ENCODE peak calls at places on chromosomes 1 and 21, in eight cellular contexts. O is OCI-LY7, H is H1, A is neural progenitor cell, K is transverse colon, G is stomach, T is colonic mucosa, J is lung. N is an unnamed sample. For H3K36me3 and H3K4me1, the result is how much of the 10 kb centered on the place peaks cover.

GRCh38 chr1:111660204-111661150 is 40.9 kb downstream of the RAP1A start:
- DNase-seq in O (no peak), J (no peak), A (no peak), T (peak), H (no peak), G (no peak), K (no peak), N (peak)

GRCh38 chr21:28298251-28298672 is 694.4 kb downstream of the LTN1 start:
- DNase-seq in A (no peak), H (no peak), T (no peak), G (no peak), O (no peak), K (no peak), J (no peak), N (no peak)

GRCh38 chr1:236090741-236091147 is 25.9 kb upstream of the NID1 start:
- DNase-seq in J (no peak), H (no peak), O (no peak), K (no peak), T (no peak), A (no peak), G (no peak), N (no peak)

GRCh38 chr1:200415693-200416593 is 6.1 kb upstream of the ZNF281 start:
- DNase-seq in T (no peak), K (peak), A (no peak), H (no peak), J (peak), O (no peak), G (peak), N (no peak)

GRCh38 chr1:24418898-24419628 is 3.5 kb downstream of the NIPAL3 start:
- DNase-seq in J (peak), T (peak), K (peak), G (peak), A (no peak), H (no peak), O (no peak), N (peak)

GRCh38 chr1:155178441-155179106 is 4.9 kb downstream of the TRIM46 start:
- DNase-seq in A (no peak), O (no peak), J (no peak), H (no peak), G (peak), T (peak), K (peak), N (peak)

GRCh38 chr1:169509354-169509753 is 23.6 kb upstream of the SLC19A2 start:
- DNase-seq in A (no peak), J (no peak), G (no peak), T (no peak), O (no peak), K (no peak), H (no peak), N (no peak)

GRCh38 chr1:27349784-27350672 is 8.2 kb downstream of the SYTL1 start:
- DNase-seq in T (peak), H (no peak), K (peak), J (peak), O (no peak), A (peak), G (peak), N (peak)

GRCh38 chr1:44641126-44642102 is 32.9 kb downstream of the TMEM53 start:
- DNase-seq in H (no peak), K (no peak), G (no peak), O (no peak), T (no peak), J (no peak), A (no peak), N (no peak)

GRCh38 chr1:70685300-70686286 is 274.5 kb downstream of the CTH start:
- DNase-seq in A (peak), G (peak), J (peak), T (peak), H (peak), K (peak), O (peak), N (no peak)

GRCh38 chr1:109877320-109877771 is 33.3 kb upstream of the CSF1 start:
- DNase-seq in A (peak), K (peak), G (peak), T (no peak), O (no peak), H (peak), J (peak), N (peak)

GRCh38 chr21:33657124-33657842 is 15.0 kb downstream of the ITSN1 start:
- DNase-seq in H (no peak), O (no peak), A (no peak), G (no peak), T (peak), J (no peak), K (peak), N (peak)

DNA sequence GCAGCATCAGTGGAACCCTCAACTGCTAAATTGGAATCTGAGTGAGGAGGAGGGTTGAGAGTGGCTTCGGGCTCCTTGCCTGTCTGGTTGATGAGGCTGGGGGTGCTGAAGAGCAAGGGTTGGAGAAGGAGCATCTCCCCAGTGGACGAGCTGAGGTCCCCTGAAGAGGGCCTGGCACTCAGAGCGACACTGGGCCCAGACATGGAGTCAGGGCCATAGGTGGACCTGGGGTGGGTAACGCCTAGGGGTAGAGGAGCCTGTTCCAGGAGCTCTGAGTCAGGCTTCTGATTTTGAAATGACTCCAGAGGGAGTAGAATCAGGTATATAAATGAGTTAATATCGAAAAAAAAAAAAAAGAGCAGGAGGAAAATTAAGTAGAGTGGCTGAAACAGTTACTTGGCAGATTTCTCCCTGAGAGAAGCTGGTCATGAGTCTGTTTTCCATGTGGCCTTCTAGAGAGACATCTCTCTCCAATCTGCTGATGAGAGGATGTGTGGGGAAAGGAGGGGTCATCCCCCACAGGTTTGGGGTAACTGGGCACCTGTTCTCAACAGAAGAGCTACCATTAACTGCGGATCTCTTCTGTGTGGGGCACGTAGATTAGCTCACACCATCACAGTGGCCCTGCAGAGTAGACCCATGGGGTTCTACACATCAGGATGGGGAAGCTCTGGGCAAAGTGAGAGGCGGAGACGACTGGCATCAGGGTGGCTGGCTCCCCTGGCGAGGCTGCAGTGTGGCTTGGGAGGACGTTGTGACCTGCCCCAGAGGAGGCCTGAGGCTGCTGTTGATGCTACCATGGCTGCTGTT is 115.5 kb downstream of the DHRS3 start:
- DNase-seq in H (no peak), J (no peak), A (no peak), K (no peak), G (no peak), O (no peak), T (no peak), N (no peak)
- H3K36me3 ChIP-seq in H (under half), J (under half), A (under half), K (under half), G (under half), O (under half), T (under half), N (under half)

GRCh38 chr1:150474869-150475268 is 12.3 kb upstream of the TARS2 start:
- DNase-seq in J (no peak), K (no peak), G (no peak), A (no peak), T (no peak), H (no peak), O (no peak), N (no peak)

GRCh38 chr1:150472606-150473200 is 14.5 kb upstream of the TARS2 start:
- DNase-seq in G (no peak), A (peak), J (no peak), H (no peak), K (no peak), O (no peak), T (no peak), N (no peak)

GRCh38 chr1:150476754-150477153 is 10.5 kb upstream of the TARS2 start:
- DNase-seq in J (no peak), K (no peak), A (no peak), H (no peak), T (no peak), G (no peak), O (no peak), N (no peak)

GRCh38 chr1:150477320-150477719 is 9.9 kb upstream of the TARS2 start:
- DNase-seq in H (no peak), J (no peak), A (no peak), T (no peak), K (no peak), G (no peak), O (no peak), N (no peak)

GRCh38 chr1:150473659-150474058 is 13.6 kb upstream of the TARS2 start:
- DNase-seq in J (no peak), G (no peak), A (no peak), T (no peak), K (no peak), O (no peak), H (no peak), N (no peak)
- H3K4me1 ChIP-seq in J (under half), G (under half), A (under half), T (under half), K (under half), O (under half), H (under half), N (under half)

GRCh38 chr1:165873481-165873880 is 46.1 kb downstream of the UCK2 start:
- DNase-seq in K (no peak), J (no peak), A (no peak), H (no peak), G (no peak), O (no peak), T (no peak), N (no peak)

GRCh38 chr1:165871311-165872067 is 44.1 kb downstream of the UCK2 start:
- DNase-seq in T (peak), G (peak), A (peak), J (peak), O (peak), K (peak), H (no peak), N (peak)

GRCh38 chr1:165865941-165866340 is 38.5 kb downstream of the UCK2 start:
- DNase-seq in A (no peak), K (no peak), J (no peak), G (no peak), O (no peak), H (no peak), T (peak), N (peak)

GRCh38 chr1:165874643-165875042 is 47.2 kb downstream of the UCK2 start:
- DNase-seq in J (no peak), A (no peak), O (no peak), T (peak), K (no peak), H (no peak), G (no peak), N (no peak)

GRCh38 chr1:165869343-165869742 is 41.9 kb downstream of the UCK2 start:
- DNase-seq in G (no peak), J (no peak), A (no peak), T (no peak), O (no peak), H (no peak), K (no peak), N (no peak)
- TF ChIP-seq CTCF in G (no peak), J (no peak), A (peak), T (no peak), O (no peak), H (no peak), K (no peak), N (no peak)

GRCh38 chr1:17423781-17424245 is 15.7 kb downstream of the RCC2 start:
- DNase-seq in T (no peak), G (no peak), J (no peak), A (no peak), O (no peak), H (no peak), K (no peak), N (no peak)
- H3K36me3 ChIP-seq in T (under half), G (half or more), J (half or more), A (under half), O (half or more), H (half or more), K (under half), N (under half)

GRCh38 chr1:205510308-205510950 is 6.0 kb downstream of the CDK18 start:
- DNase-seq in K (no peak), G (peak), T (no peak), J (no peak), H (no peak), A (no peak), O (no peak), N (no peak)
- H3K4me1 ChIP-seq in K (under half), G (under half), T (under half), J (under half), H (under half), A (under half), O (under half), N (under half)

GRCh38 chr1:38962113-38962512 is 20.5 kb upstream of the RHBDL2 start:
- DNase-seq in K (no peak), G (no peak), O (no peak), A (no peak), T (no peak), J (no peak), H (no peak), N (no peak)

GRCh38 chr1:38962560-38962959 is 20.9 kb upstream of the RHBDL2 start:
- DNase-seq in G (no peak), K (no peak), J (no peak), T (no peak), O (no peak), H (no peak), A (no peak), N (no peak)

GRCh38 chr1:38958967-38959366 is 17.3 kb upstream of the RHBDL2 start:
- DNase-seq in K (no peak), O (no peak), G (no peak), J (no peak), T (no peak), H (no peak), A (no peak), N (no peak)

DNA sequence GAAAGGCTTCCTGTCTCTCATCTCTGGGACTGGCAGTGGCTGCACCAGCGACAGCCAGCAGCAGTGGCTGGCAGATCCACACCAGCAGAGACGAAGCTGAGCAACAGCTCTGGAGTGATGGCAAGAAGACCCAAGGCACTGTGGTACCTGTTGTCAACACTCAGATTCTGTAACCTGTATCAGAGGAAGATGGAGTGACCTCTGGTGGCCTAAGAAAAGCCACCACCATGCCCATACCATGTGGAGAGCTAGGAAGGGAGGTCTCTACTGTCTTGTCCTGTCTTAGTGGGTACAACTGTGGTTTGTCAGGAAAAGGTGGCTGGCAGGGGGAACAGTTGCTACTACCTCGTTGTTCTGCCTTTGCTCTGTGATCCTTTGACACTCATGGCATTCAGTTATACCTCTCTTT is 22.5 kb upstream of the RHBDL2 start:
- DNase-seq in J (no peak), K (no peak), T (no peak), G (no peak), O (peak), H (no peak), A (no peak), N (peak)
- TF ChIP-seq CTCF in J (no peak), K (no peak), T (no peak), G (no peak), O (peak), H (peak), A (peak), N (peak)

DNA sequence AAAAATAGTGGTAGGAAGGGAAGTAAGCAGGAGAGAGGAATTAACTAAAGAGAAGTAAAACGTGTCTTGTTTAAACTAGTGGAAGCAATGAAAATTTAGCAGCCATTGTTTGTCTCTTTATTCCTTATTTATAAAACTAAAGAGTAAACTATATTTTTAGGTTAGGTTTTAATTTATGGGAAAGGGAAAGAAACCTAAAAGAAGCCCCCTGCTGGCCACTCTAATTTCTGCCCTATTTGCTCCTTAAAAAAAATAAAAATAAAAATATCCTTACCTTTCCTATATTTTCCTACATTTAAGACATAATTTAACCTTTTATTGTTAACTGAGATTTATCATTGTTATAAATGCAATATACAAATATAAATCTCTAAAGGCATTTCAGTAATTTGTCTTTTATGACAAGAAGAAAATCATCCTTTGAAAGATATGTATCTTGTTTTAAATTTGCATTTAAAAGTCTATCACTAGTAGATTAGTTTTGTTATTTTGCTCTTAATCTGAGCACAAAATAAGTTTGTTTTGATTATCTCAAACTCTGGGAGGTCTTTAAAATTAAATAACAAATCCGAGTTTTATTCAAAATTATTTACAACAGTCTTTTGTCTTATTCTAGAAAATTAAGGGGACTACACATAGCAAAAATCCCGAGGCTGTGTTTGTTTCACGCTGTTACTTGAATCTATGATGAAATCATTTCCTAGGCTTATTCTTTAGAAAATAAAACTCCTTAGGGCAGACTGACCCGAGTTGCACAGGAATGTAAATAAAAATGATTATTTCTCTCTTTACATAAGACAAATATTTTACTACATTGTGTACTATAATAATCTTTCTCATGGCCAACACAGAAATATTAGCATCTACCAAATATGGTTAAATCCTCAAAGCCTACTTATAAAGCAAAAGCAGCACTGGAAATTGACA is 201.7 kb downstream of the NRIP1 start:
- DNase-seq in A (peak), G (no peak), K (no peak), H (no peak), J (no peak), O (peak), T (no peak), N (no peak)
- H3K36me3 ChIP-seq in A (under half), G (under half), K (under half), H (under half), J (under half), O (under half), T (under half), N (under half)

DNA sequence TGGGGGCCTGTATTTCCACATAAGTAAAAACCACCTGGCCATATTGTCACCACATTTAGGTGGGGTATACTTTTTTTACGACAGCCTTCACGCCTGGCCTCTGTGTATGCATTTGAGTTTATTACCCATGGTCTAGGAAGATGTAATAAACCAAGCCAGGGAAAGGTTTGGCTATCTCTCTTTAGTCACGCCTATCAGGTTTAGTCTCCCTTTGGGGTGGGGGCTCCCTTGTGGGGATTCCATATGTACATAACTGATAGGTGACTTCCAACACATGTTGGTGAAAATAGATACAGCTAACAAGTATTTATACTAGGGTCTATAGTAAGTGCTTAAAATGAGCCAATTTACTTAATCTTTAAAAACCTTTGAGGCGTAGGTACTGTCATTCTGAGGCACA is 4.2 kb downstream of the YBX1 start:
- DNase-seq in H (no peak), G (no peak), O (no peak), T (peak), A (no peak), K (no peak), J (no peak), N (no peak)
- H3K4me1 ChIP-seq in H (under half), G (half or more), O (half or more), T (under half), A (under half), K (half or more), J (under half), N (half or more)

DNA sequence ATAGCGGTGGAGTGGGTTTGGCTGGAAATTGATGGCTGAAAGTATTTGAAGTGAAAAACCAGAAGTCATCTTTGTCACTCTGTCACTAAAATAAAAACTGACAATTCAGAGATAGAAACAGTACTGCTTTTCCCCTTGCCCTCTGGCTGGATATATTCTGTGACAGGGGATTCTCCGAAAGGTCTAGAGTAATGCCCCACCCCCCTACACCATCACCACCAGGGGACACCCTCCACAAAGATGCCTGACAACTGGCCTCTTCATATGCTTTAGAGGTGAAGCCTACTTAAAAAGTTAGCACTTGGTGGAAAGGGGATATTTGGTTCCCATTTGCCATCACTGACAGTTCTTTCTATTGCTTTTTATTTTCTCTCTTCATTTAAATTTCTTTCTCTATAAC is 73.5 kb downstream of the SGIP1 start:
- DNase-seq in O (peak), G (no peak), K (no peak), J (no peak), A (peak), T (no peak), H (no peak), N (peak)
- TF ChIP-seq CTCF in O (peak), G (no peak), K (no peak), J (no peak), A (peak), T (no peak), H (peak), N (no peak)